ENCODE peak calls at places on chromosomes 11 and 22, in four cellular contexts. F, I, M and J are unnamed samples.

GRCh38 chr11:18393581-18394299 is 623 bp upstream of the LDHA start:
- DNase-seq in I (no peak), F (no peak), M (no peak), J (no peak)

GRCh38 chr22:43526951-43527350 is 115.1 kb downstream of the MPPED1 start:
- DNase-seq in F (no peak), M (no peak), I (no peak), J (no peak)

GRCh38 chr22:22787805-22788459 is 99.7 kb upstream of the IGLL5 start:
- DNase-seq in F (no peak), I (peak), M (peak), J (peak)

GRCh38 chr11:26297179-26297970 is 34.6 kb upstream of the ANO3 start:
- DNase-seq in F (no peak), M (peak), I (peak), J (peak)

GRCh38 chr11:33001281-33001680 is 14.4 kb upstream of the DEPDC7 start:
- DNase-seq in M (no peak), I (no peak), F (no peak), J (no peak)

GRCh38 chr22:27358096-27358870 is 443.3 kb downstream of the MN1 start:
- DNase-seq in I (no peak), F (no peak), M (no peak), J (no peak)

GRCh38 chr11:13720940-13721339 is 52.5 kb downstream of the FAR1 start:
- DNase-seq in M (no peak), F (no peak), I (peak), J (no peak)

GRCh38 chr11:65529475-65530156 is 4.7 kb downstream of the SCYL1 start:
- DNase-seq in I (no peak), F (no peak), M (no peak), J (no peak)

GRCh38 chr11:46050065-46050464 is 71.2 kb downstream of the PHF21A start:
- DNase-seq in M (no peak), I (no peak), F (no peak), J (peak)

GRCh38 chr11:441043-441417 is 781 bp downstream of the ANO9 start:
- DNase-seq in I (no peak), F (no peak), M (no peak), J (no peak)

GRCh38 chr11:126997641-126998040 is 2.9 kb downstream of the KIRREL3 start:
- DNase-seq in F (no peak), M (no peak), I (no peak), J (no peak)

GRCh38 chr11:10540546-10540914 is 457 bp downstream of the RNF141 start:
- DNase-seq in M (no peak), F (peak), I (peak), J (peak)

GRCh38 chr11:113618360-113618759 is 87.7 kb downstream of the TMPRSS5 start:
- DNase-seq in F (no peak), M (no peak), I (no peak), J (peak)

GRCh38 chr22:44620129-44620840 is 81.7 kb upstream of the PRR5 start:
- DNase-seq in F (no peak), I (peak), M (peak), J (peak)

GRCh38 chr11:364991-365390 is 4.3 kb upstream of the B4GALNT4 start:
- DNase-seq in I (no peak), F (no peak), M (no peak), J (no peak)

GRCh38 chr11:128902515-128903066 is 11.4 kb downstream of the KCNJ5 start:
- DNase-seq in I (no peak), M (no peak), F (no peak), J (peak)

GRCh38 chr22:45009881-45010531 is at the start of gene PHF21B:
- DNase-seq in M (peak), I (peak), F (no peak), J (peak)

GRCh38 chr11:12674936-12675696 is 895 bp downstream of the TEAD1 start:
- DNase-seq in I (peak), F (peak), M (no peak), J (no peak)

GRCh38 chr11:131246589-131247164 is 123.7 kb upstream of the NTM start:
- DNase-seq in M (peak), I (no peak), F (no peak), J (no peak)

GRCh38 chr22:49574861-49575702 is 252.6 kb downstream of the BRD1 start:
- DNase-seq in M (no peak), I (no peak), F (no peak), J (no peak)

GRCh38 chr22:29503811-29504372 is 23.9 kb downstream of the NEFH start:
- DNase-seq in I (no peak), F (peak), M (no peak), J (peak)

GRCh38 chr11:88174627-88175003 is 628 bp downstream of the RAB38 start:
- DNase-seq in M (peak), I (peak), F (peak), J (peak)

GRCh38 chr22:35140879-35141745 is 75.2 kb downstream of the ISX start:
- DNase-seq in F (no peak), M (peak), I (no peak), J (no peak)

GRCh38 chr11:125063429-125064043 is 431 bp downstream of the SLC37A2 start:
- DNase-seq in M (no peak), F (no peak), I (no peak), J (no peak)

GRCh38 chr22:21929253-21929652 is 23.4 kb downstream of the PPM1F start:
- DNase-seq in M (no peak), F (no peak), I (no peak), J (no peak)

GRCh38 chr11:18312012-18312411 is 9.9 kb downstream of the HPS5 start:
- DNase-seq in F (no peak), M (no peak), I (no peak), J (peak)

GRCh38 chr11:86869966-86870570 is 69.7 kb downstream of the PRSS23 start:
- DNase-seq in F (peak), M (peak), I (peak), J (peak)

GRCh38 chr11:86869531-86869930 is 69.2 kb downstream of the PRSS23 start:
- DNase-seq in M (no peak), F (no peak), I (no peak), J (no peak)

GRCh38 chr11:86873573-86874083 is 73.3 kb downstream of the PRSS23 start:
- DNase-seq in I (no peak), F (no peak), M (no peak), J (peak)

GRCh38 chr11:86876716-86877234 is 76.4 kb downstream of the PRSS23 start:
- DNase-seq in F (no peak), M (no peak), I (no peak), J (no peak)

DNA sequence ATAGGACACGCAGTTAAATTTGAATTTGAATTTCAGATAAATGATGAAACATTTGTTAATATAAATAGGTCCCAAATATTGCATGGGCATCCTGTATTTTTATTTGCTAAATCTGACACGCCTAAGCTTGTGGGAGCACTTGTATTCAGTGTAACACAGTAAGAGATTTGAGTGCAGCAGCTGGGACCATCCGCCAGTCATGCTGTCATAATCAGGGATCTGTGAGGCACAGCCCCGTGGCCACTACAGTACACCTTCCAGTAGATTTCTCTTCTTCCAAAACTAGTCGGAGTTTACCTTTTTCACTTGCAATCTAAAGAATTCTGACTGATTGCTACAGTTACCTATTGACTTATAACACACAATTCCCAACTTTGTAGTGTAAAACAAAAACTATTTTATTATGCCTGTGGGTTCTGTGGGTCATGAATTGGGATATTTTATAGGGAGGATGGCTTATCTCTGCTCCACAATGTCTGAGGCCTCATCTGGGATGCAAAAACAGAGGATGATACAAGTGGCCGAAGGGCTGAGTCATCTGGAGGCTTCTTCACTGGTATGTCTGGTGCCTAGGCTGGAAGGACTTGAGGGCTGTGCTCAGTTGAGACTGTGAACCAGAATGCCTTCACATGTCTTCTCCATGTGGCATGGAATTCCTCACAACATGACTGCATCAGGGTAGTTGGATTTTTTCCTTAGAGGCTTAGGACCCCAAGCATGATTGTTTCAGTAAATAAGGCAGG is 74.1 kb downstream of the PRSS23 start:
- DNase-seq in M (no peak), I (no peak), F (no peak), J (peak)
- H3K4me3 ChIP-seq in M (no peak), I (no peak), F (no peak), J (no peak)

GRCh38 chr11:62082292-62082657 is 41.5 kb upstream of the INCENP start:
- DNase-seq in F (no peak), I (no peak), M (no peak), J (no peak)

GRCh38 chr11:62088331-62088933 is 35.4 kb upstream of the INCENP start:
- DNase-seq in M (no peak), I (no peak), F (no peak), J (no peak)

GRCh38 chr11:62087694-62088093 is 36.1 kb upstream of the INCENP start:
- DNase-seq in F (no peak), I (no peak), M (no peak), J (no peak)
- H3K4me3 ChIP-seq in F (no peak), I (no peak), M (no peak), J (no peak)

GRCh38 chr11:95675585-95675984 is 114.0 kb downstream of the FAM76B start:
- DNase-seq in F (no peak), M (no peak), I (no peak), J (no peak)
- H3K4me3 ChIP-seq in F (no peak), M (no peak), I (no peak), J (no peak)

GRCh38 chr11:71373791-71374454 is 74.3 kb downstream of the DHCR7 start:
- DNase-seq in F (no peak), M (peak), I (no peak), J (no peak)
- H3K4me3 ChIP-seq in F (no peak), M (peak), I (no peak), J (no peak)